ENCODE peak calls at places on chromosomes 1 and 21, in eight cellular contexts. One of them, this sample, is unnamed.

GRCh38 chr1:190665045-190665444 is 187.4 kb upstream of the BRINP3 start:
- DNase-seq in esophagus muscularis mucosa: no peak
- DNase-seq in sigmoid colon: no peak
- DNase-seq in A549: no peak
- DNase-seq in GM12878: no peak
- DNase-seq in stomach: no peak
- DNase-seq in SK-N-SH: no peak
- DNase-seq in upper lobe of left lung: no peak
- DNase-seq in this sample: no peak

GRCh38 chr21:44494956-44495355 is 39.6 kb downstream of the LRRC3 start:
- DNase-seq in esophagus muscularis mucosa: no peak
- DNase-seq in sigmoid colon: no peak
- DNase-seq in A549: no peak
- DNase-seq in GM12878: no peak
- DNase-seq in stomach: no peak
- DNase-seq in SK-N-SH: no peak
- DNase-seq in upper lobe of left lung: no peak
- DNase-seq in this sample: no peak

GRCh38 chr21:41009398-41010177 is 158.4 kb upstream of the BACE2 start:
- DNase-seq in esophagus muscularis mucosa: no peak
- DNase-seq in sigmoid colon: no peak
- DNase-seq in A549: no peak
- DNase-seq in GM12878: no peak
- DNase-seq in stomach: no peak
- DNase-seq in SK-N-SH: peak
- DNase-seq in upper lobe of left lung: no peak
- DNase-seq in this sample: no peak

GRCh38 chr1:15678578-15678977 is 5.5 kb upstream of the PLEKHM2 start:
- DNase-seq in esophagus muscularis mucosa: no peak
- DNase-seq in sigmoid colon: no peak
- DNase-seq in A549: peak
- DNase-seq in GM12878: peak
- DNase-seq in stomach: no peak
- DNase-seq in SK-N-SH: no peak
- DNase-seq in upper lobe of left lung: peak
- DNase-seq in this sample: no peak

GRCh38 chr1:6099787-6100765 is 54.4 kb downstream of the KCNAB2 start:
- DNase-seq in esophagus muscularis mucosa: no peak
- DNase-seq in sigmoid colon: peak
- DNase-seq in A549: peak
- DNase-seq in GM12878: no peak
- DNase-seq in stomach: no peak
- DNase-seq in SK-N-SH: peak
- DNase-seq in upper lobe of left lung: no peak
- DNase-seq in this sample: no peak

GRCh38 chr1:15128520-15129313 is 24.8 kb upstream of the TMEM51 start:
- DNase-seq in esophagus muscularis mucosa: no peak
- DNase-seq in sigmoid colon: peak
- DNase-seq in A549: peak
- DNase-seq in GM12878: peak
- DNase-seq in stomach: peak
- DNase-seq in SK-N-SH: peak
- DNase-seq in upper lobe of left lung: peak
- DNase-seq in this sample: peak

GRCh38 chr1:22749919-22750670 is 39.5 kb downstream of the EPHB2 start:
- DNase-seq in esophagus muscularis mucosa: peak
- DNase-seq in sigmoid colon: peak
- DNase-seq in A549: peak
- DNase-seq in GM12878: peak
- DNase-seq in stomach: peak
- DNase-seq in SK-N-SH: no peak
- DNase-seq in upper lobe of left lung: peak
- DNase-seq in this sample: peak

GRCh38 chr1:160855181-160855981 is 7.3 kb downstream of the CD244 start:
- DNase-seq in esophagus muscularis mucosa: no peak
- DNase-seq in sigmoid colon: no peak
- DNase-seq in A549: no peak
- DNase-seq in GM12878: peak
- DNase-seq in stomach: no peak
- DNase-seq in SK-N-SH: no peak
- DNase-seq in upper lobe of left lung: no peak
- DNase-seq in this sample: no peak

GRCh38 chr1:15064217-15064929 is 89.2 kb upstream of the TMEM51 start:
- DNase-seq in esophagus muscularis mucosa: no peak
- DNase-seq in sigmoid colon: no peak
- DNase-seq in A549: no peak
- DNase-seq in GM12878: no peak
- DNase-seq in stomach: no peak
- DNase-seq in SK-N-SH: no peak
- DNase-seq in upper lobe of left lung: no peak
- DNase-seq in this sample: no peak

GRCh38 chr1:159076753-159077656 is at the start of gene AIM2:
- DNase-seq in esophagus muscularis mucosa: no peak
- DNase-seq in sigmoid colon: no peak
- DNase-seq in A549: no peak
- DNase-seq in GM12878: peak
- DNase-seq in stomach: peak
- DNase-seq in SK-N-SH: no peak
- DNase-seq in upper lobe of left lung: peak
- DNase-seq in this sample: peak

GRCh38 chr1:81801834-81802531 is 1.2 kb downstream of the ADGRL2 start:
- DNase-seq in esophagus muscularis mucosa: no peak
- DNase-seq in sigmoid colon: peak
- DNase-seq in A549: peak
- DNase-seq in GM12878: no peak
- DNase-seq in stomach: peak
- DNase-seq in SK-N-SH: peak
- DNase-seq in upper lobe of left lung: no peak
- DNase-seq in this sample: no peak

GRCh38 chr21:15060776-15061175 is 4.0 kb downstream of the NRIP1 start:
- DNase-seq in esophagus muscularis mucosa: no peak
- DNase-seq in sigmoid colon: no peak
- DNase-seq in A549: no peak
- DNase-seq in GM12878: no peak
- DNase-seq in stomach: no peak
- DNase-seq in SK-N-SH: no peak
- DNase-seq in upper lobe of left lung: no peak
- DNase-seq in this sample: no peak

GRCh38 chr1:219797683-219798082 is 130.7 kb downstream of the SLC30A10 start:
- DNase-seq in esophagus muscularis mucosa: no peak
- DNase-seq in sigmoid colon: no peak
- DNase-seq in A549: no peak
- DNase-seq in GM12878: no peak
- DNase-seq in stomach: no peak
- DNase-seq in SK-N-SH: no peak
- DNase-seq in upper lobe of left lung: no peak
- DNase-seq in this sample: no peak

DNA sequence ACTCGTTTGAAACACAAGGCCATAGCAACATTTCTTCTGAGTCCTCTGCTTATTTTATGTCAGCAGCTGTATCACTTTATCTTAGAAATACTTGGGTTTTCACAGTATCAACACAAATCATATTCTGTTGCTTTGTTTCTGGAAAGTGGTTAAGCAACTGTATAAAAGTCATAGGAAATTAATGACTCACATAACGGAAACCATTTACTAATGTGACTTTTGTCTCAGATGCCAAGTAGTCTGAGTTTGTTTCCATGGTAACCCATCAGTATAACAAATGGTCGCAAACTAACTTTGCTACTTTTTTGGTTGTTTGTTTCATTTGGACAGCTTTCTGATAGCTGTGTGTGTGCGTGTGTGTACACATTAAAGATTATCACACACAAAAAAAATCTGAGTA is 31.0 kb downstream of the EEIG2 start:
- DNase-seq in esophagus muscularis mucosa: no peak
- DNase-seq in sigmoid colon: no peak
- DNase-seq in A549: peak
- DNase-seq in GM12878: no peak
- DNase-seq in stomach: no peak
- DNase-seq in SK-N-SH: no peak
- DNase-seq in upper lobe of left lung: no peak
- DNase-seq in this sample: no peak
- TF ChIP-seq EP300 in esophagus muscularis mucosa: no peak
- TF ChIP-seq EP300 in sigmoid colon: no peak
- TF ChIP-seq EP300 in A549: no peak
- TF ChIP-seq EP300 in GM12878: no peak
- TF ChIP-seq EP300 in stomach: no peak
- TF ChIP-seq EP300 in SK-N-SH: peak
- TF ChIP-seq EP300 in upper lobe of left lung: no peak
- TF ChIP-seq EP300 in this sample: no peak

GRCh38 chr1:94440088-94440487 is 21.9 kb downstream of the ABCD3 start:
- DNase-seq in esophagus muscularis mucosa: no peak
- DNase-seq in sigmoid colon: no peak
- DNase-seq in A549: no peak
- DNase-seq in GM12878: no peak
- DNase-seq in stomach: no peak
- DNase-seq in SK-N-SH: no peak
- DNase-seq in upper lobe of left lung: no peak
- DNase-seq in this sample: no peak

GRCh38 chr1:94433866-94434265 is 15.7 kb downstream of the ABCD3 start:
- DNase-seq in esophagus muscularis mucosa: no peak
- DNase-seq in sigmoid colon: no peak
- DNase-seq in A549: no peak
- DNase-seq in GM12878: no peak
- DNase-seq in stomach: no peak
- DNase-seq in SK-N-SH: no peak
- DNase-seq in upper lobe of left lung: no peak
- DNase-seq in this sample: no peak

GRCh38 chr1:94438692-94439276 is 20.6 kb downstream of the ABCD3 start:
- DNase-seq in esophagus muscularis mucosa: no peak
- DNase-seq in sigmoid colon: no peak
- DNase-seq in A549: no peak
- DNase-seq in GM12878: no peak
- DNase-seq in stomach: no peak
- DNase-seq in SK-N-SH: no peak
- DNase-seq in upper lobe of left lung: no peak
- DNase-seq in this sample: no peak

GRCh38 chr1:94434339-94435092 is 16.3 kb downstream of the ABCD3 start:
- DNase-seq in esophagus muscularis mucosa: no peak
- DNase-seq in sigmoid colon: no peak
- DNase-seq in A549: no peak
- DNase-seq in GM12878: no peak
- DNase-seq in stomach: no peak
- DNase-seq in SK-N-SH: no peak
- DNase-seq in upper lobe of left lung: no peak
- DNase-seq in this sample: no peak
- TF ChIP-seq EP300 in esophagus muscularis mucosa: no peak
- TF ChIP-seq EP300 in sigmoid colon: no peak
- TF ChIP-seq EP300 in A549: no peak
- TF ChIP-seq EP300 in GM12878: no peak
- TF ChIP-seq EP300 in stomach: no peak
- TF ChIP-seq EP300 in SK-N-SH: no peak
- TF ChIP-seq EP300 in upper lobe of left lung: no peak
- TF ChIP-seq EP300 in this sample: no peak

DNA sequence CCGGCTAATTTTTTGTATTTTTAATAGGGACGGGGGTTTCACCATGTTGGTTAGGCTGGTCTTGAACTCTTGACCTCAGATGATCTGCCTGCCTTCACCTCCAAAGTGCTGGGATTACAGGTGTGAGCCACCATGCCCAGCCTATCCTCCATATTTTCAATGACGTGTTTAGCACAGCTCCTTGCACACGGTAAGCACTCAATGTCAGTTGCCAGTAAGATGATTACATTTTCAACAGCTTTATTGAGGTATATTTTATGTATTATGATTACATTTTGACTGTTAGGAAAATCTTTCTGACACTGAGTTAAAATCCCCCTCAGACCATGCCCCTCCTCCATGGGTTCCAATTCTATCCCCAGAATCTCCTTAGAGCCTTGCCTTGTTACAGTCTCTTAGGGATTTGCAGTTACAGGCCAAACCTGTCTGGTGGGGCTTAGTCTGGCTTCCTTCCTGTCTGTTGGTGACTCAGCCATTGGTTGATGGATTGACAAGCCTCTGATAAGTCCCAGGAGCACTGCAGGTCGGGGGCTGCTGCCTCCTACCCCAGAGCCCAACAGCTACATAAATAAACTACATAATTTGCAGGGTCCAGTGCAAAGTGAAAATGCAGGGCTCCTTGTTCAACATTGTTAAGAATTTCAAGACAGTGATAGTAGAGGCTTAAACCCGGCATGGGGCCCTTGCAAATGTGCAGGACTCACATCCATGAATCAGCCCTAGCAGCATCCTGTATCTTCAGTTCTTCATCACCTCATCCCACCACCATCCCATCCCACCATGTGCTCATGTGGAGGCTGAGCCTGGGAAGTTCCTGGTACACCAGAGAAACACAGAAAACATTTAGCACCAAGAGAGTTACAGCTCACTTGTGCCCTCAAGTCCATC is 23.4 kb downstream of the COA7 start:
- DNase-seq in esophagus muscularis mucosa: no peak
- DNase-seq in sigmoid colon: no peak
- DNase-seq in A549: no peak
- DNase-seq in GM12878: no peak
- DNase-seq in stomach: no peak
- DNase-seq in SK-N-SH: no peak
- DNase-seq in upper lobe of left lung: no peak
- DNase-seq in this sample: no peak
- TF ChIP-seq EP300 in esophagus muscularis mucosa: no peak
- TF ChIP-seq EP300 in sigmoid colon: no peak
- TF ChIP-seq EP300 in A549: no peak
- TF ChIP-seq EP300 in GM12878: no peak
- TF ChIP-seq EP300 in stomach: no peak
- TF ChIP-seq EP300 in SK-N-SH: no peak
- TF ChIP-seq EP300 in upper lobe of left lung: no peak
- TF ChIP-seq EP300 in this sample: no peak

DNA sequence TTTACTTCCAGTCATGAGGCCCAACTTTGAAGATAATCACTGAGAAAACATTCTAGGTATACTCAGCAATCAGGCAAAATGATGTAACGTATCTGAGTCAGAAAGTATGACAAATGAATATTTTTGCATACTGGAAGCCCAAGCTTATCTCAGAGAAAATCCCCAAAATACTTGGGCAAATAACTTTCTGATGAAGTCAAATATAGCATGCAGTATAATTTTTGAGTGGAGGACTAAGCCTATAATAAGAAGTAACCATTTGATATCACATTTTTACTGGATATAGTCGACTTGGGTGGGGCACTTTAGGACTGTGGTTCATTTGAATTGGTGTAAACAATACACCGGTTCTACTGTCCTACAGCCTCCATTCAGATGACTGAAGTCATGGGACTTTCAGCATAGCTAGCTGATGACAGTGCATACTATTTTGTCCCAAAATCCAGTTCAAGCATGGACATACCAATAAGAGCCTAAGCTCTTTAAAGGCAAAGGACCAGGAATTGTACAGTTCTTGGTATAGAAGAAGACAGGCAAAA is 2.3 kb upstream of the GADD45A start:
- DNase-seq in esophagus muscularis mucosa: no peak
- DNase-seq in sigmoid colon: no peak
- DNase-seq in A549: peak
- DNase-seq in GM12878: no peak
- DNase-seq in stomach: no peak
- DNase-seq in SK-N-SH: no peak
- DNase-seq in upper lobe of left lung: no peak
- DNase-seq in this sample: no peak
- TF ChIP-seq EP300 in esophagus muscularis mucosa: no peak
- TF ChIP-seq EP300 in sigmoid colon: no peak
- TF ChIP-seq EP300 in A549: peak
- TF ChIP-seq EP300 in GM12878: no peak
- TF ChIP-seq EP300 in stomach: no peak
- TF ChIP-seq EP300 in SK-N-SH: peak
- TF ChIP-seq EP300 in upper lobe of left lung: no peak
- TF ChIP-seq EP300 in this sample: no peak

GRCh38 chr1:111769517-111770146 is 13.9 kb downstream of the DDX20 start:
- DNase-seq in esophagus muscularis mucosa: no peak
- DNase-seq in sigmoid colon: no peak
- DNase-seq in A549: peak
- DNase-seq in GM12878: peak
- DNase-seq in stomach: no peak
- DNase-seq in SK-N-SH: peak
- DNase-seq in upper lobe of left lung: no peak
- DNase-seq in this sample: peak
- TF ChIP-seq EP300 in esophagus muscularis mucosa: no peak
- TF ChIP-seq EP300 in sigmoid colon: no peak
- TF ChIP-seq EP300 in A549: no peak
- TF ChIP-seq EP300 in GM12878: no peak
- TF ChIP-seq EP300 in stomach: no peak
- TF ChIP-seq EP300 in SK-N-SH: no peak
- TF ChIP-seq EP300 in upper lobe of left lung: no peak
- TF ChIP-seq EP300 in this sample: no peak

This sample was measured in transverse colon.